ENCODE peak calls at places on chromosomes 6 and 20, in seven cellular contexts. J, D, A, V, X, K and Q are unnamed samples.

GRCh38 chr6:33161354-33162320 is 30.6 kb downstream of the COL11A2 start:
- DNase-seq in V (peak), A (peak), K (peak), J (peak), D (peak), X (peak), Q (peak)

GRCh38 chr6:130810307-130811030 is 16.7 kb upstream of the SMLR1 start:
- DNase-seq in X (no peak), A (no peak), V (no peak), K (peak), D (peak), J (no peak), Q (no peak)

GRCh38 chr20:2385026-2385425 is 4.3 kb downstream of the TGM6 start:
- DNase-seq in V (no peak), D (peak), A (no peak), X (no peak), J (no peak), K (no peak), Q (no peak)

GRCh38 chr20:41411458-41411857 is 44.8 kb upstream of the EMILIN3 start:
- DNase-seq in X (peak), J (no peak), A (no peak), V (no peak), K (peak), D (peak), Q (no peak)

GRCh38 chr20:33984320-33984719 is 9.4 kb upstream of the RALY start:
- DNase-seq in V (no peak), D (no peak), J (no peak), X (no peak), A (no peak), K (no peak), Q (no peak)

GRCh38 chr6:50791900-50792508 is 26.7 kb upstream of the TFAP2B start:
- DNase-seq in K (peak), X (peak), A (no peak), V (no peak), J (no peak), D (peak), Q (no peak)

GRCh38 chr6:153129873-153130514 is 1.1 kb downstream of the RGS17 start:
- DNase-seq in V (no peak), J (no peak), A (no peak), X (no peak), K (no peak), D (peak), Q (no peak)

GRCh38 chr6:85130743-85131142 is 319.1 kb upstream of the NT5E start:
- DNase-seq in K (no peak), A (no peak), X (no peak), J (no peak), D (no peak), V (no peak), Q (no peak)

GRCh38 chr20:50737352-50737751 is 6.0 kb downstream of the PARD6B start:
- DNase-seq in K (no peak), A (no peak), X (no peak), V (no peak), J (no peak), D (peak), Q (peak)

GRCh38 chr20:40682104-40683045 is 6.7 kb downstream of the MAFB start:
- DNase-seq in K (peak), A (peak), V (peak), J (no peak), X (no peak), D (no peak), Q (no peak)

GRCh38 chr20:63955281-63955845 is 853 bp downstream of the UCKL1 start:
- DNase-seq in V (peak), J (no peak), D (peak), X (peak), K (no peak), A (no peak), Q (no peak)
- TF ChIP-seq CTCF in V (peak), J (peak), D (no peak), X (peak), K (peak), A (peak), Q (peak)

GRCh38 chr6:150876598-150876997 is 11.1 kb downstream of the MTHFD1L start:
- DNase-seq in D (peak), A (peak), X (no peak), K (peak), V (no peak), J (peak), Q (no peak)
- TF ChIP-seq CTCF in D (peak), A (peak), X (no peak), K (no peak), V (peak), J (peak), Q (no peak)

GRCh38 chr6:142728910-142729481 is 216.0 kb downstream of the HIVEP2 start:
- DNase-seq in V (no peak), A (no peak), K (peak), X (peak), J (no peak), D (peak), Q (no peak)
- TF ChIP-seq CTCF in V (no peak), A (no peak), K (no peak), X (no peak), J (no peak), D (no peak), Q (no peak)

DNA sequence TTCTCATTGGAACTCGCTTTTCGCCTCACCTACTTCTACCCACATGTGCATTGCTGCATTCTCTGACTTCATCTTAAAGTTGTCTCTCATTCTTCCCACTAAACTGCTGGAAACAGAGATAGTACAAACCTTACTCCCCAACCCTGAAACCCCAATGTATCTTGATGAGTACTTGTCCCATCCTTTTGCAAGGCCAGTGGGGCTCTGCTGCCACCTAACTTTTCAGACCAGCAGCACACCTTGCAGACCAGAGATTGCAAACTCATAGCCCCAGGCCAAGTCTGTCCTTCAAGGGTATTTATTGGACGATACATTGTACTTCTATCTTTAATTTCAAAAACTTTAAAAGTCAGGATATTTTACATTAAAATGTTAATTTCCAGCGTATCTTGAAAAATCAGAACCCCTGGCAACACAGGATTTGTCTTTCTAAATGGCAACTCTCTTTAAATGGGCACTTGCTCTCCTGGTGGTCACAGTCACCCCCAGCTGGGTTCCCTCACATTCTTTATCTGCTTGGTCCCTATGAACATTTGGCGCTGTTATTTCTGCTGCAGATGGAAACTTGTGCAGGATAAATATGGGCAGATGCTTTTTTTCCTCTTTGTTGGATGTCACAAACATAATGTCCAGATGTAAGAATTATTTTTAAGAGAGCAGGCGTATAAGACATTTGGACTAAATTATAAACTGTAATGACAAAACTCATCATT is 83.9 kb downstream of the SOD2 start:
- DNase-seq in V (no peak), K (peak), D (peak), A (no peak), J (no peak), X (peak), Q (no peak)
- TF ChIP-seq CTCF in V (peak), K (peak), D (peak), A (peak), J (peak), X (peak), Q (no peak)

GRCh38 chr20:10179574-10180298 is 38.9 kb upstream of the SNAP25 start:
- DNase-seq in K (peak), A (no peak), V (no peak), X (no peak), D (no peak), J (no peak), Q (no peak)
- TF ChIP-seq CTCF in K (peak), A (peak), V (peak), X (peak), D (peak), J (peak), Q (peak)